ENCODE peak calls at places on chromosome 7, in nine cellular contexts. N, S, E, H, X, V, P, B and Z are unnamed samples.
A peak's percentile ranks its signal among the peaks of the same experiment; 100 is the strongest.

GRCh38 chr7:20534543-20534942 is 80.9 kb upstream of the ABCB5 start:
- DNase-seq in X (no peak), B (no peak), H (no peak), P (no peak), S (no peak), E (no peak), V (no peak), N (no peak), Z (no peak)

GRCh38 chr7:155357573-155358041 is 59.9 kb downstream of the INSIG1 start:
- DNase-seq in S (no peak), E (no peak), V (peak; percentile 78), X (no peak), H (no peak), B (no peak), N (peak; percentile 75), P (peak; percentile 53), Z (no peak)

GRCh38 chr7:35399840-35400239 is 145.9 kb upstream of the TBX20 start:
- DNase-seq in V (no peak), X (no peak), P (no peak), N (no peak), B (no peak), S (no peak), H (no peak), E (no peak), Z (no peak)

GRCh38 chr7:115099906-115100305 is 178.0 kb downstream of the MDFIC start:
- DNase-seq in P (peak; percentile 69), S (no peak), X (no peak), N (no peak), E (peak; percentile 77), V (no peak), H (no peak), B (no peak), Z (no peak)

GRCh38 chr7:124785994-124786393 is 20.4 kb upstream of the GPR37 start:
- DNase-seq in N (no peak), S (no peak), V (no peak), P (no peak), X (no peak), H (no peak), E (no peak), B (no peak), Z (no peak)

GRCh38 chr7:129597672-129598071 is 13.8 kb upstream of the NRF1 start:
- DNase-seq in B (no peak), E (no peak), S (no peak), N (no peak), X (no peak), V (no peak), P (no peak), H (no peak), Z (no peak)

GRCh38 chr7:149827089-149827981 is 10.8 kb upstream of the ZNF862 start:
- DNase-seq in E (no peak), H (peak; percentile 9), V (no peak), N (no peak), S (no peak), X (no peak), B (no peak), P (no peak), Z (no peak)

GRCh38 chr7:98221611-98222532 is 10.6 kb downstream of the BHLHA15 start:
- DNase-seq in P (no peak), V (peak; percentile 76), H (peak; percentile 9), X (no peak), S (no peak), B (no peak), N (no peak), E (no peak), Z (no peak)

GRCh38 chr7:141649865-141650499 is 52.0 kb downstream of the DENND11 start:
- DNase-seq in H (no peak), E (peak; percentile 94), P (peak; percentile 93), V (no peak), B (peak; percentile 15), N (no peak), S (no peak), X (peak; percentile 83), Z (no peak)

GRCh38 chr7:91082854-91083495 is 181.3 kb upstream of the FZD1 start:
- DNase-seq in N (no peak), E (no peak), B (no peak), H (no peak), S (no peak), P (peak; percentile 73), V (no peak), X (no peak), Z (no peak)

GRCh38 chr7:29287366-29287765 is 92.8 kb downstream of the CHN2 start:
- DNase-seq in H (no peak), E (peak; percentile 82), V (no peak), S (no peak), X (no peak), N (no peak), P (peak; percentile 91), B (no peak), Z (no peak)

GRCh38 chr7:47074702-47075153 is 507.2 kb downstream of the TNS3 start:
- DNase-seq in S (no peak), V (no peak), E (no peak), B (no peak), N (no peak), P (peak; percentile 24), X (peak; percentile 48), H (no peak), Z (no peak)

GRCh38 chr7:155738104-155738503 is 74.2 kb downstream of the SHH start:
- DNase-seq in B (no peak), X (no peak), N (no peak), P (no peak), H (no peak), E (no peak), V (no peak), S (no peak), Z (no peak)

GRCh38 chr7:140316165-140316661 is 82.1 kb downstream of the SLC37A3 start:
- DNase-seq in N (peak; percentile 88), E (peak; percentile 66), S (no peak), X (peak; percentile 68), H (peak; percentile 44), P (peak; percentile 62), B (no peak), V (peak; percentile 85), Z (no peak)

GRCh38 chr7:130961128-130961601 is 227.2 kb upstream of the KLF14 start:
- DNase-seq in V (no peak), X (no peak), E (peak; percentile 28), B (peak; percentile 79), N (no peak), P (peak; percentile 54), S (peak; percentile 54), H (no peak), Z (no peak)

GRCh38 chr7:24290004-24290641 is 6.1 kb downstream of the NPY start:
- DNase-seq in E (peak; percentile 12), X (peak; percentile 37), V (no peak), S (no peak), P (peak; percentile 58), B (no peak), H (no peak), N (no peak), Z (no peak)

DNA sequence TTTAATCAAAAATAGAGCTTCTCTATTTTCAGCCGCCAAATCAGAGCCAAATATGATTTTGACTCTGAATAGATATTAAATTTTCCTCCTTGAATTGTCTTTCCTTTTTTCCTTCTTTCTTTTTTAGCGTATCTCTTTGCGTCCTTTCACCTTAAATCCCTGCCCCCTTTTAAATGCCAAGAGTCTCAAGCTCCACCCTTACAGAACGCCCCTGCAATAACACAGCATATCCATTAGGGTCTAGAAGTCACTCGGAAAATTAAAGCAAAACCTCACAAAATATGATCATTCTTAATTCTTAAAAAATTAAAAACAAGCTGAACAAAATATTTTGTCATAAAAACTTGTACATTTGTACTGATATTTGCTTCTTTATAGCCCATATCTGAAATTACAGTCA is 51.3 kb upstream of the GRM8 start:
- DNase-seq in S (no peak), B (no peak), V (no peak), N (no peak), X (no peak), H (no peak), E (no peak), P (no peak), Z (no peak)
- TF ChIP-seq CTCF in S (no peak), B (no peak), V (no peak), N (no peak), X (no peak), H (no peak), E (no peak), P (no peak), Z (no peak)

GRCh38 chr7:73899731-73900142 is 38.8 kb downstream of the TMEM270 start:
- DNase-seq in H (no peak), V (no peak), P (peak; percentile 84), S (no peak), B (no peak), N (peak; percentile 95), X (no peak), E (peak; percentile 27), Z (no peak)
- H3K27ac ChIP-seq in H (no peak overlapping the region), V (no peak overlapping the region), P (peak overlapping the region; percentile 91), S (no peak overlapping the region), B (no peak overlapping the region), N (peak overlapping the region; percentile 82), X (no peak overlapping the region), E (no peak overlapping the region), Z (peak overlapping the region; percentile 59)

GRCh38 chr7:142919656-142920055 is 13.9 kb downstream of the TRPV5 start:
- DNase-seq in N (peak; percentile 15), X (no peak), S (no peak), B (no peak), P (no peak), E (no peak), H (no peak), V (no peak), Z (no peak)

GRCh38 chr7:142927085-142927745 is 6.3 kb downstream of the TRPV5 start:
- DNase-seq in S (no peak), B (no peak), P (no peak), V (no peak), X (no peak), N (peak; percentile 47), E (no peak), H (no peak), Z (no peak)

GRCh38 chr7:142930126-142930730 is 3.3 kb downstream of the TRPV5 start:
- DNase-seq in N (peak; percentile 45), X (no peak), B (no peak), S (no peak), E (no peak), H (no peak), P (no peak), V (no peak), Z (no peak)

GRCh38 chr7:142927949-142928348 is 5.6 kb downstream of the TRPV5 start:
- DNase-seq in N (peak; percentile 24), X (no peak), B (no peak), V (no peak), E (no peak), P (no peak), H (no peak), S (no peak), Z (no peak)

DNA sequence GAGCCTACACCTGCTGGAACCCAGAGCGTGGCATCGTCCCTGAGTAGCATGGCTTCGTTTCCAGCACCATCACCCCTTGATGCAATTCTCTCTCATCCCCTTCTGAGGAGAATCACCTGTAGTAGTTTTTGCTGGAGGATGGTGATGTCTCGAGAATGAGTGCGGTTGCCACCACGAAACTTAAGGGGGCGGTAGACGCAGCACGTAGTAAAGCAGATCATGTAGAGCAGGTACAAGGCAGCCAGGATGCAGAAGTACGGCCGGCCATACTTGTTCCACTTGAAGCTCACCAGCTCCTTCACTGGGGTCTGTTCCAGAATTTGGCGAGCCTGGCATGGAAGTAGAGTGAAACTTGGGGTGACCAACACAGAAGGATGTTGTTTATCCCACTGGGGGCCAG is 8.1 kb downstream of the TRPV5 start:
- DNase-seq in H (no peak), B (no peak), P (no peak), E (no peak), V (no peak), X (no peak), N (peak; percentile 43), S (no peak), Z (no peak)
- TF ChIP-seq CTCF in H (no peak), B (no peak), P (no peak), E (no peak), V (no peak), X (no peak), N (no peak), S (no peak), Z (no peak)

GRCh38 chr7:7911756-7912155 is 56.8 kb upstream of the GLCCI1 start:
- DNase-seq in X (no peak), E (no peak), V (no peak), S (no peak), B (no peak), H (no peak), N (no peak), P (no peak), Z (no peak)
- H3K27ac ChIP-seq in X (no peak overlapping the region), E (peak overlapping the region; percentile 25), V (no peak overlapping the region), S (no peak overlapping the region), B (no peak overlapping the region), H (no peak overlapping the region), N (no peak overlapping the region), P (no peak overlapping the region), Z (no peak overlapping the region)